ENCODE peak calls at places on chromosomes 2 and 18, in six cellular contexts. O is transverse colon, F is hepatocyte, R is fibroblast of pulmonary artery, N is RKO, J is HAP-1. G is an unnamed sample.

GRCh38 chr2:184534986-184535385 is 63.3 kb upstream of the ZNF804A start:
- DNase-seq in N (no peak), O (no peak), J (no peak), F (no peak), R (no peak), G (no peak)

GRCh38 chr2:111642576-111643327 is 241.2 kb downstream of the ANAPC1 start:
- DNase-seq in F (no peak), O (no peak), N (no peak), J (no peak), R (no peak), G (no peak)

GRCh38 chr2:135843671-135844070 is 6.7 kb upstream of the LCT start:
- DNase-seq in O (no peak), J (no peak), F (no peak), N (peak), R (no peak), G (no peak)

GRCh38 chr2:118823666-118824065 is 23.8 kb downstream of the EN1 start:
- DNase-seq in J (no peak), R (no peak), F (no peak), N (no peak), O (no peak), G (no peak)

GRCh38 chr18:55384551-55385275 is 203.3 kb downstream of the TCF4 start:
- DNase-seq in N (peak), O (peak), F (no peak), R (peak), J (peak), G (no peak)

GRCh38 chr2:215899111-215900074 is 114.0 kb downstream of the MREG start:
- DNase-seq in F (no peak), J (no peak), O (no peak), R (peak), N (no peak), G (no peak)

GRCh38 chr18:21267370-21267769 is 25.3 kb downstream of the GREB1L start:
- DNase-seq in N (no peak), O (no peak), J (no peak), F (no peak), R (no peak), G (no peak)

GRCh38 chr18:79774111-79774510 is 23.6 kb upstream of the KCNG2 start:
- DNase-seq in N (no peak), F (no peak), J (no peak), R (no peak), O (peak), G (no peak)

GRCh38 chr2:217106650-217107014 is 246.8 kb upstream of the TNP1 start:
- DNase-seq in O (no peak), J (no peak), F (no peak), N (peak), R (peak), G (no peak)

GRCh38 chr2:129056309-129056958 is 737.8 kb upstream of the HS6ST1 start:
- DNase-seq in N (no peak), R (no peak), O (no peak), F (no peak), J (no peak), G (no peak)

GRCh38 chr2:128032092-128032491 is 4.2 kb upstream of the SAP130 start:
- DNase-seq in R (no peak), N (no peak), F (no peak), O (no peak), J (no peak), G (peak)

GRCh38 chr2:16019060-16019475 is 78.7 kb downstream of the MYCN start:
- DNase-seq in R (no peak), N (no peak), J (no peak), F (no peak), O (no peak), G (no peak)

GRCh38 chr2:231199219-231199618 is 788 bp downstream of the ARMC9 start:
- DNase-seq in R (peak), F (no peak), N (peak), J (no peak), O (no peak), G (no peak)

G was measured in T1000.